ENCODE peak calls at places on chromosomes 6 and 20, in ten cellular contexts. U is HFFc6; E is cardiac muscle cell; R is NCI-H748 treated with DMSO at 0.1 percent for 48 hours; A is mesothelial cell of epicardium; G is activated T-cell treated with anti-CD3 and anti-CD28 coated beads for 1 hour; O is CD4-positive, alpha-beta T cell; Q is activated effector memory CD4-positive, alpha-beta T cell treated with Interleukin-2 at 50 U/mL for 16 hours; N is H1; B is stimulated activated CD4-positive, alpha-beta T cell treated with anti-CD3 and anti-CD28 coated beads, Interleukin-12 subunit alpha, Interleukin-12 subunit beta, amount 100 ng/mL, for 48 hours. Y is an unnamed sample.

GRCh38 chr6:18406955-18407738 is 20.0 kb downstream of the RNF144B start:
- DNase-seq in U (no peak), E (no peak), R (no peak), A (no peak), G (no peak), O (no peak), Q (no peak), N (no peak), B (no peak), Y (no peak)

GRCh38 chr6:45737331-45738056 is 278.2 kb downstream of the CLIC5 start:
- DNase-seq in U (no peak), E (no peak), R (no peak), A (no peak), G (no peak), O (no peak), Q (no peak), N (no peak), B (peak), Y (no peak)

GRCh38 chr6:134663356-134663755 is 286.5 kb downstream of the ALDH8A1 start:
- DNase-seq in U (no peak), E (no peak), R (no peak), A (no peak), G (no peak), O (no peak), Q (no peak), N (no peak), B (no peak), Y (no peak)

GRCh38 chr20:33352258-33353012 is 48.9 kb downstream of the CDK5RAP1 start:
- DNase-seq in U (no peak), E (no peak), R (no peak), A (no peak), G (no peak), O (no peak), Q (no peak), N (no peak), B (no peak), Y (no peak)

GRCh38 chr20:25277051-25277801 is 29.3 kb downstream of the PYGB start:
- DNase-seq in U (no peak), E (no peak), R (no peak), A (no peak), G (no peak), O (no peak), Q (no peak), N (no peak), B (no peak), Y (no peak)

GRCh38 chr20:53032021-53033001 is 60.2 kb downstream of the TSHZ2 start:
- DNase-seq in U (no peak), E (peak), R (no peak), A (no peak), G (no peak), O (no peak), Q (no peak), N (no peak), B (no peak), Y (no peak)

GRCh38 chr6:15500078-15500740 is 162.6 kb downstream of the DTNBP1 start:
- DNase-seq in U (no peak), E (no peak), R (no peak), A (no peak), G (no peak), O (no peak), Q (no peak), N (no peak), B (no peak), Y (no peak)

GRCh38 chr6:7933794-7934193 is 23.2 kb upstream of the TXNDC5 start:
- DNase-seq in U (no peak), E (no peak), R (no peak), A (no peak), G (no peak), O (no peak), Q (no peak), N (no peak), B (no peak), Y (no peak)

GRCh38 chr6:113819169-113819830 is 37.8 kb upstream of the MARCKS start:
- DNase-seq in U (no peak), E (no peak), R (no peak), A (no peak), G (no peak), O (no peak), Q (no peak), N (no peak), B (no peak), Y (no peak)

GRCh38 chr20:11207749-11208502 is 534.1 kb upstream of the JAG1 start:
- DNase-seq in U (peak), E (peak), R (no peak), A (no peak), G (no peak), O (no peak), Q (no peak), N (no peak), B (no peak), Y (no peak)

GRCh38 chr6:24125980-24126379 is at the start of gene NRSN1:
- DNase-seq in U (no peak), E (no peak), R (peak), A (peak), G (no peak), O (no peak), Q (no peak), N (peak), B (no peak), Y (no peak)

GRCh38 chr6:163132050-163132750 is 282.3 kb upstream of the QKI start:
- DNase-seq in U (no peak), E (peak), R (no peak), A (no peak), G (no peak), O (no peak), Q (no peak), N (no peak), B (no peak), Y (no peak)

GRCh38 chr6:33904050-33904827 is 100.4 kb upstream of the MLN start:
- DNase-seq in U (no peak), E (no peak), R (no peak), A (no peak), G (peak), O (peak), Q (peak), N (no peak), B (peak), Y (no peak)

GRCh38 chr6:92589970-92590369 is 829.4 kb downstream of the EPHA7 start:
- DNase-seq in U (no peak), E (no peak), R (no peak), A (no peak), G (no peak), O (no peak), Q (no peak), N (no peak), B (no peak), Y (no peak)

GRCh38 chr6:88165877-88166492 is at the start of gene CNR1:
- DNase-seq in U (no peak), E (peak), R (peak), A (peak), G (no peak), O (no peak), Q (no peak), N (no peak), B (no peak), Y (no peak)

GRCh38 chr20:34538671-34539123 is 19.8 kb upstream of the MAP1LC3A start:
- DNase-seq in U (peak), E (peak), R (no peak), A (no peak), G (peak), O (peak), Q (no peak), N (no peak), B (peak), Y (peak)

GRCh38 chr6:154249499-154250298 is 106.9 kb downstream of the IPCEF1 start:
- DNase-seq in U (no peak), E (no peak), R (no peak), A (no peak), G (no peak), O (no peak), Q (no peak), N (no peak), B (no peak), Y (no peak)

GRCh38 chr6:160261991-160262718 is 3.5 kb upstream of the SLC22A2 start:
- DNase-seq in U (no peak), E (peak), R (no peak), A (no peak), G (no peak), O (no peak), Q (no peak), N (no peak), B (no peak), Y (no peak)

GRCh38 chr6:118810420-118811027 is 83.4 kb upstream of the ASF1A start:
- DNase-seq in U (no peak), E (no peak), R (no peak), A (no peak), G (peak), O (peak), Q (peak), N (no peak), B (peak), Y (no peak)

GRCh38 chr6:90000864-90001731 is 106.8 kb downstream of the GJA10 start:
- DNase-seq in U (no peak), E (peak), R (no peak), A (no peak), G (no peak), O (no peak), Q (no peak), N (no peak), B (peak), Y (no peak)

GRCh38 chr6:157693867-157694266 is 129.2 kb upstream of the SNX9 start:
- DNase-seq in U (no peak), E (no peak), R (no peak), A (no peak), G (no peak), O (no peak), Q (no peak), N (no peak), B (no peak), Y (no peak)

GRCh38 chr20:50015993-50016770 is 33.4 kb downstream of the SNAI1 start:
- DNase-seq in U (no peak), E (no peak), R (no peak), A (no peak), G (no peak), O (no peak), Q (no peak), N (no peak), B (no peak), Y (no peak)

GRCh38 chr6:157764346-157765068 is 58.5 kb upstream of the SNX9 start:
- DNase-seq in U (peak), E (peak), R (no peak), A (peak), G (peak), O (peak), Q (peak), N (no peak), B (peak), Y (peak)

GRCh38 chr6:3838992-3839867 is 9.9 kb upstream of the FAM50B start:
- DNase-seq in U (peak), E (peak), R (no peak), A (no peak), G (no peak), O (no peak), Q (no peak), N (no peak), B (no peak), Y (peak)

GRCh38 chr20:3166913-3167342 is 6.4 kb downstream of the LZTS3 start:
- DNase-seq in U (no peak), E (no peak), R (no peak), A (no peak), G (no peak), O (no peak), Q (no peak), N (no peak), B (no peak), Y (no peak)

GRCh38 chr6:124669713-124670480 is 292.3 kb upstream of the RNF217 start:
- DNase-seq in U (no peak), E (no peak), R (no peak), A (no peak), G (no peak), O (no peak), Q (no peak), N (no peak), B (no peak), Y (peak)

GRCh38 chr6:6052216-6052615 is 45.5 kb upstream of the NRN1 start:
- DNase-seq in U (no peak), E (no peak), R (no peak), A (no peak), G (no peak), O (no peak), Q (no peak), N (no peak), B (no peak), Y (no peak)

GRCh38 chr6:34981951-34982350 is 92.9 kb downstream of the ANKS1A start:
- DNase-seq in U (peak), E (peak), R (no peak), A (no peak), G (no peak), O (no peak), Q (no peak), N (no peak), B (no peak), Y (peak)

GRCh38 chr6:18072841-18073240 is 49.6 kb downstream of the NHLRC1 start:
- DNase-seq in U (no peak), E (no peak), R (no peak), A (no peak), G (no peak), O (no peak), Q (no peak), N (no peak), B (no peak), Y (no peak)

GRCh38 chr6:137975058-137975940 is 108.2 kb downstream of the TNFAIP3 start:
- DNase-seq in U (no peak), E (peak), R (peak), A (no peak), G (no peak), O (no peak), Q (no peak), N (no peak), B (no peak), Y (peak)

GRCh38 chr6:166597711-166598440 is 11.4 kb upstream of the RAMACL start:
- DNase-seq in U (no peak), E (no peak), R (peak), A (no peak), G (no peak), O (no peak), Q (no peak), N (no peak), B (no peak), Y (no peak)

GRCh38 chr6:104969785-104970581 is 13.1 kb downstream of the LIN28B start:
- DNase-seq in U (no peak), E (no peak), R (no peak), A (no peak), G (no peak), O (no peak), Q (no peak), N (no peak), B (no peak), Y (peak)

GRCh38 chr20:37643400-37643799 is 50.4 kb upstream of the CTNNBL1 start:
- DNase-seq in U (no peak), E (no peak), R (no peak), A (no peak), G (no peak), O (no peak), Q (no peak), N (no peak), B (no peak), Y (peak)

GRCh38 chr20:11389188-11389587 is 528.5 kb upstream of the BTBD3 start:
- DNase-seq in U (no peak), E (no peak), R (no peak), A (no peak), G (no peak), O (no peak), Q (no peak), N (no peak), B (no peak), Y (no peak)

GRCh38 chr6:43772571-43773049 is 2.6 kb downstream of the VEGFA start:
- DNase-seq in U (no peak), E (no peak), R (no peak), A (no peak), G (no peak), O (no peak), Q (no peak), N (no peak), B (no peak), Y (no peak)

GRCh38 chr20:32970115-32970972 is 33.9 kb downstream of the SUN5 start:
- DNase-seq in U (no peak), E (no peak), R (no peak), A (peak), G (no peak), O (no peak), Q (no peak), N (no peak), B (no peak), Y (no peak)

GRCh38 chr20:20255104-20255503 is 112.8 kb upstream of the INSM1 start:
- DNase-seq in U (no peak), E (no peak), R (no peak), A (no peak), G (no peak), O (no peak), Q (no peak), N (no peak), B (no peak), Y (no peak)

GRCh38 chr6:168292911-168293310 is 26.7 kb downstream of the DACT2 start:
- DNase-seq in U (no peak), E (no peak), R (peak), A (no peak), G (no peak), O (no peak), Q (no peak), N (no peak), B (no peak), Y (no peak)

GRCh38 chr6:109896333-109896732 is 81.8 kb upstream of the GPR6 start:
- DNase-seq in U (peak), E (no peak), R (no peak), A (no peak), G (no peak), O (no peak), Q (no peak), N (no peak), B (no peak), Y (peak)

GRCh38 chr20:36466089-36466488 is 75.2 kb upstream of the MYL9 start:
- DNase-seq in U (no peak), E (no peak), R (no peak), A (no peak), G (no peak), O (no peak), Q (no peak), N (no peak), B (no peak), Y (no peak)

Y was measured in HCEC 1CT.